ENCODE peak calls at places on chromosomes 6 and 20, in five cellular contexts. R is activated B cell treated with CpG ODN at 0.5 μM for 24 hours, Z is stomach, C is body of pancreas, D is IMR-90. Q is an unnamed sample.
A peak's percentile ranks its signal among the peaks of the same experiment; 100 is the strongest.

GRCh38 chr6:170434114-170434820 is 118.8 kb downstream of the PSMB1 start:
- DNase-seq in R (no peak), Z (no peak), C (no peak), D (peak; percentile 50), Q (no peak)

GRCh38 chr6:35508542-35508941 is 4.2 kb downstream of the TULP1 start:
- DNase-seq in R (no peak), Z (no peak), C (no peak), D (no peak), Q (no peak)

GRCh38 chr6:25899580-25900408 is 25.8 kb upstream of the SLC17A3 start:
- DNase-seq in R (no peak), Z (no peak), C (no peak), D (no peak), Q (no peak)

GRCh38 chr20:9377007-9377406 is 137.4 kb upstream of the LAMP5 start:
- DNase-seq in R (no peak), Z (no peak), C (no peak), D (no peak), Q (no peak)

GRCh38 chr20:12067686-12068085 is 150.0 kb downstream of the BTBD3 start:
- DNase-seq in R (no peak), Z (no peak), C (no peak), D (no peak), Q (no peak)

GRCh38 chr6:156555117-156555516 is 222.1 kb upstream of the ARID1B start:
- DNase-seq in R (no peak), Z (no peak), C (no peak), D (no peak), Q (no peak)

GRCh38 chr20:37936041-37936440 is 33.1 kb downstream of the VSTM2L start:
- DNase-seq in R (no peak), Z (no peak), C (no peak), D (no peak), Q (no peak)

GRCh38 chr20:62745959-62746288 is 37.3 kb downstream of the NTSR1 start:
- DNase-seq in R (no peak), Z (no peak), C (no peak), D (no peak), Q (no peak)

GRCh38 chr6:73231986-73232391 is 6.7 kb upstream of the KHDC1L start:
- DNase-seq in R (no peak), Z (no peak), C (no peak), D (no peak), Q (no peak)

GRCh38 chr6:135451617-135452190 is 45.8 kb downstream of the AHI1 start:
- DNase-seq in R (no peak), Z (no peak), C (no peak), D (peak; percentile 43), Q (no peak)

GRCh38 chr6:1103027-1103426 is 208.9 kb upstream of the FOXQ1 start:
- DNase-seq in R (no peak), Z (no peak), C (no peak), D (no peak), Q (no peak)

GRCh38 chr20:32982617-32983458 is 21.4 kb downstream of the SUN5 start:
- DNase-seq in R (no peak), Z (peak; percentile 38), C (peak; percentile 44), D (no peak), Q (no peak)

GRCh38 chr20:50116368-50116999 is 3.5 kb upstream of the UBE2V1 start:
- DNase-seq in R (no peak), Z (no peak), C (peak; percentile 7), D (no peak), Q (no peak)

GRCh38 chr6:34615574-34616229 is 59.6 kb upstream of the SPDEF start:
- DNase-seq in R (no peak), Z (no peak), C (no peak), D (no peak), Q (no peak)

GRCh38 chr6:134757911-134758361 is 192.0 kb downstream of the ALDH8A1 start:
- DNase-seq in R (no peak), Z (no peak), C (peak; percentile 9), D (no peak), Q (no peak)

GRCh38 chr20:45087814-45088213 is 13.1 kb downstream of the KCNS1 start:
- DNase-seq in R (no peak), Z (no peak), C (no peak), D (peak; percentile 52), Q (no peak)

GRCh38 chr6:64553414-64553813 is 917.8 kb downstream of the PHF3 start:
- DNase-seq in R (no peak), Z (no peak), C (no peak), D (no peak), Q (no peak)

GRCh38 chr6:156963712-156964700 is 186.8 kb downstream of the ARID1B start:
- DNase-seq in R (no peak), Z (no peak), C (no peak), D (peak; percentile 63), Q (no peak)

GRCh38 chr20:38427655-38428023 is 7.5 kb downstream of the SNHG17 start:
- DNase-seq in R (no peak), Z (no peak), C (no peak), D (no peak), Q (no peak)

GRCh38 chr6:149627672-149628071 is 20.8 kb downstream of the KATNA1 start:
- DNase-seq in R (no peak), Z (no peak), C (no peak), D (no peak), Q (no peak)
- TF ChIP-seq CTCF in R (no peak), Z (no peak), C (no peak), D (no peak), Q (no peak)

DNA sequence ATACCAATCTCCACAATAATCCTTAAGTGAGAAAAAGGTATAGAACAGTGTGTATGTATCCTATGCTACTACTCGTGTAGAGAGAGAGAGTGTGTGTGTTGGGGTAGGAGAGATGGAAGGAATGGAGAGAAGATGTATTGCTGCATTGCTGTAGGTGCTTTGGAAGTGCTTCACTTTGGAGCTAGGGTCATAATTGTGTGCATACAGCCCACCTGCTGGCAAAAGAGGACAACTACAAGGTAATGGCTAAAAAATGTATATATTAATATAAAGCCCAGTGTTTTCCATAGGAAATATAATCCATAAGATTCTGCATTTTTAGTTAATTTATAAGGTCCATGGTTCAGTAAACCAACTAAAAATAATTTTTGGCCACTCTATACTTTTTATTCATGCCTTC is 36.1 kb downstream of the SERAC1 start:
- DNase-seq in R (no peak), Z (no peak), C (no peak), D (peak; percentile 34), Q (no peak)
- TF ChIP-seq CTCF in R (peak; percentile 21), Z (no peak), C (no peak), D (peak; percentile 42), Q (peak; percentile 72)

DNA sequence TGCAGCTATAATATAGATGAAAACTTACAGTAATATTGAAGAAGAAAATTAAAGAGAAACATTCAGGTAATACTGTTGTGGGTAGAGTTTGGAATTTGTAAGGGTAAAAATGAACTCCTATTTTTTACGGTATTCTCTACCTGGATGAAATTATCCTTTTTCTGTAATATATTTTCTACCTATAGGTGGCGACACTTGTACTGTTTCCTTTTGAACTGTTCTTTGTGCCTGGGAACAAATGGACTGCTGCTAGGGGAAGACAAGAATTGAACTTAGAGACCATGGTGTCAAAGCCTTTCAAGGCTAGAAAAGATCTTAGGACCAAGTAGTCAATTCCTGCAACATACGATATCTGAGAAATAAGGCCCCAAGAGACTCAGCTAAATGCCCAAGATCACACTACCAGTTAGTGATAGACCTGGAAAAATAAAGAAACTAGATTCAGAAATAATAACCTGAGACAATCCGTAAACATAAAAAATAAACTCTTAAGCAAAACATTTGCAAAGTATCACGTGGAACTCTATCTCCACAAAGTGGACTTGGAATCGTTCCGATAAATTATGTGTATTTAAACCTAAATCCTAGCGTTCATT is 383.8 kb downstream of the TFAP2A start:
- DNase-seq in R (no peak), Z (no peak), C (no peak), D (no peak), Q (no peak)
- TF ChIP-seq CTCF in R (no peak), Z (peak; percentile 56), C (peak; percentile 49), D (no peak), Q (peak; percentile 82)

GRCh38 chr20:57619053-57619831 is 984 bp downstream of the ZBP1 start:
- DNase-seq in R (peak; percentile 60), Z (peak; percentile 60), C (peak; percentile 29), D (no peak), Q (no peak)
- TF ChIP-seq CTCF in R (no peak), Z (no peak), C (no peak), D (no peak), Q (no peak)

DNA sequence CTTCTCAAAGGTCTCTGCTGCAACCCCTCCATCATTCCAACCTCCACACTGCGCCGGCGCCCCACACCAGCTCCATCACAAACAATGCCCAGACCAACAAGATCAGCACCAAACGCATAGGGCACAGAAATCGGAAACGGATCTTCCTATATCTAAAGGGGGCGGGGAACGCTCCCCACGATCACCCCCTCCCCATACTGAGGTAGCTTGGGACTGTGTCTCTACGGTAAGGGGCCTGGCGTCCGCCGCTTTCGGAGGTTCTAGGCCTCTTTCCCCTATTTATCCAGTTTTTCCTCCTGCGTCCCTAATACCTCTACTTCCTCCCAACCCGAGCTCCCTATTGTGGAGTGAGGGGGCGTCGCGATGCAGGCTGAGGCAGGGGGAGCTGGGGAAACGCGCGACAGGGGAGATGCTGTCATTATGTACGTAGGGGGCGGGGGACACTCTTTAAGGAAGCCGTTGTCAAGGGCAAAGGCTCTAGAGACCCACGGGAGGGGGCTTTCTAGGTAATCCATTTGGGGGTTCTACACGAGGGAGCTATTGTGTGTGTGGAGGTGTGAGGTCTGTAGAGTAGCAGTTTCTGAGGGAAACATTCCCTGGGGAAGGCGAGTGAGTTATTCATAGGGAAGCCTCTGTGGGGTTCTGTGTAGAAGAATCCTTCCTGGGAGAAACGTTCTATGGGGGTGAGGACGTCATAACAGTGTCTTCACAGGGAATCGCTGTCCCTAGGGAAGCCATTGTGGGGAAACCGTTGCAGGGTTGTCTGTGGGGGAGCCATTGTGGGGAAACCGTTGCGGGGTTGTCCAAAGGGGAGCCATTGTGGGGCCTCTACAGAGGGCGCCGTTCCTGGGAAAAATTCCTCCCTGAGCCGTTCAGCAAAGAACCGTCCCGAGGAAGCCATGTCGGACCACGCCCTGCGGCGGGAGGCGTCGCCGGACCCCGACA is 716 bp downstream of the DNAAF9 start:
- DNase-seq in R (peak; percentile 17), Z (peak; percentile 34), C (peak; percentile 44), D (peak; percentile 40), Q (peak; percentile 63)
- TF ChIP-seq CTCF in R (no peak), Z (no peak), C (no peak), D (no peak), Q (no peak)